ENCODE peak calls at places on chromosomes 12 and 14, in six cellular contexts. B, G, X, D, M and N are unnamed samples. For H3K4me1, the result is how much of the 10 kb centered on the place peaks cover.

GRCh38 chr12:12294215-12295005 is 27.6 kb upstream of the LRP6 start:
- DNase-seq in B (no peak), G (peak), X (no peak), D (no peak), M (no peak), N (no peak)

GRCh38 chr14:61875483-61875882 is 113.3 kb downstream of the SNAPC1 start:
- DNase-seq in B (no peak), G (no peak), X (no peak), D (no peak), M (no peak), N (no peak)

GRCh38 chr12:68319988-68320623 is 12.1 kb downstream of the MDM1 start:
- DNase-seq in B (no peak), G (no peak), X (peak), D (no peak), M (no peak), N (no peak)

GRCh38 chr12:54227376-54227775 is 38.6 kb upstream of the SMUG1 start:
- DNase-seq in B (no peak), G (no peak), X (no peak), D (no peak), M (no peak), N (no peak)

GRCh38 chr12:103852498-103852992 is 11.5 kb upstream of the NT5DC3 start:
- DNase-seq in B (no peak), G (no peak), X (no peak), D (peak), M (no peak), N (no peak)

GRCh38 chr12:116133149-116133548 is 144.3 kb downstream of the MED13L start:
- DNase-seq in B (no peak), G (no peak), X (no peak), D (peak), M (no peak), N (no peak)

GRCh38 chr12:39505025-39505424 is 62.1 kb upstream of the KIF21A start:
- DNase-seq in B (no peak), G (no peak), X (no peak), D (no peak), M (no peak), N (no peak)

GRCh38 chr12:62724947-62725447 is 210.0 kb downstream of the PPM1H start:
- DNase-seq in B (no peak), G (no peak), X (peak), D (peak), M (peak), N (peak)

GRCh38 chr12:102069707-102070106 is 7.9 kb upstream of the WASHC3 start:
- DNase-seq in B (no peak), G (no peak), X (no peak), D (no peak), M (no peak), N (no peak)

GRCh38 chr14:99261916-99262787 is 9.8 kb downstream of the BCL11B start:
- DNase-seq in B (peak), G (no peak), X (peak), D (no peak), M (no peak), N (no peak)

DNA sequence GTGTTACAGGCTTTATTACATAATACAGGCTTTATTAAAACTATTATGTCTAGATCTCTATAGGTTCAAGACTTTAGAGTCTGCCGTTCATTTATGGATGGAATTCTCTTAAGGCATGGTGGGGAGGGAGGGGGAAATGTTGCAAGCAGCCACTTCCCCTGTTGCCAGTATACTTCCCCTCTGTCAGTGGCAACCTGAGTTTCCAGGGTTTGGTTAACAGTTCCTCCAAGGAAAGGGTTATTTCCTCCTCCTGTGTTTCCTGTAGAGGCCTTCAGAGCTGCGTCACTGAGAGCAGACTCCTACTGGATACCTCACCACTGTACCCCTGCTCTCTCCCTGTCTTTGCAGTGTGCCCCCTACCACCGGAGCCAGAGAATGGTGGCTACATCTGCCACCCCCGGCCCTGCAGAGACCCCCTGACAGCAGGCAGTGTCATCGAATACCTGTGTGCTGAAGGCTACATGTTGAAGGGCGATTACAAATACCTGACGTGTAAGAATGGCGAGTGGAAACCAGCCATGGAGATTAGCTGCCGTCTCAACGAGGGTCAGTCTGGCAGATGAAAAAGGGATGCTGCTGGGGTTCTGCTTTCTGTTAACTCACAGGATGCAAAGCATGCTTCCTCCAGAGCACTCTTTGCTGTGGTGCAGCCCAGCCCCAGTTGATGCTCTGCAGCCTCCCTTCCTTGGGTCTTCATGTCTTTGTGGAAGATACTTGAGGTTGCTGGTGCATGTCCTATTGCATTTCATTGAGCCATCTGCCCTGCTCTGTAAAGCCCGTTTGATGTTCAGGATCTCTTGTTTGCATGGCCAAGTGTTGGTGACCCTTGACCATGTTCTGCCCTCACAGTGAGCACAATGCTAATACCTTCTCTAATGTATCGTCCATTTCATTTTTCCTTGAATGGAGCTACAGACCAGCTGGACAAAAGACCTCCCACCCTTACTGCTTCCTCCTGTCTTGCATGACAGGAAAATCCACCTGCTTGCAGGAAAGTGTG is 63.6 kb upstream of the SRSF5 start:
- DNase-seq in B (no peak), G (no peak), X (no peak), D (peak), M (no peak), N (no peak)
- H3K4me1 ChIP-seq in B (under half), G (under half), X (under half), D (under half), M (under half), N (under half)

GRCh38 chr14:103706551-103707328 is 8.5 kb downstream of the XRCC3 start:
- DNase-seq in B (no peak), G (peak), X (no peak), D (no peak), M (no peak), N (no peak)
- H3K4me1 ChIP-seq in B (under half), G (under half), X (under half), D (under half), M (under half), N (under half)

DNA sequence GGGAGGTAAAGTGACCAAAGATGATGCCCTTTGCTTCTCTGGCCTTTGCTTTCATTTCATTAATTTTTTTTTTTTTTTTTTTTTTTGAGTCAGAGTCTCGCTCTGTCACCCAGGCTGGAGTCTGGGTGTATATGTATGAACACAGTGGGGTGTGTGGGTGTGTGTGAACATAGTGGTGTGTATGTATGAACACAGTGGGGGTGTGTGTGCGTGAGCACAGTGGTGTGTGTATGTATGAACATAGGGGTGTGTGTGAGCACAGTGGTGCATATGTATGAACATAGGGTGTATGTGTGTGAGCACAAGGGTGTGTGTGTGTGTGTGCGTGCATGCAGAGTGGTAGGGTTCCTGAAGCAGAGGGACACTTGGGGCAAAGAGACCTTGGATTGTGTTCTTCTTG is 9.6 kb downstream of the KLC1 start:
- DNase-seq in B (no peak), G (no peak), X (no peak), D (no peak), M (no peak), N (no peak)
- H3K4me1 ChIP-seq in B (under half), G (under half), X (under half), D (under half), M (under half), N (under half)

GRCh38 chr12:26683443-26683842 is 149.6 kb downstream of the ITPR2 start:
- DNase-seq in B (no peak), G (no peak), X (no peak), D (no peak), M (no peak), N (no peak)

GRCh38 chr12:26678697-26679660 is 154.0 kb downstream of the ITPR2 start:
- DNase-seq in B (no peak), G (no peak), X (no peak), D (no peak), M (no peak), N (no peak)

GRCh38 chr12:26686438-26686837 is 146.6 kb downstream of the ITPR2 start:
- DNase-seq in B (no peak), G (no peak), X (no peak), D (no peak), M (no peak), N (no peak)

DNA sequence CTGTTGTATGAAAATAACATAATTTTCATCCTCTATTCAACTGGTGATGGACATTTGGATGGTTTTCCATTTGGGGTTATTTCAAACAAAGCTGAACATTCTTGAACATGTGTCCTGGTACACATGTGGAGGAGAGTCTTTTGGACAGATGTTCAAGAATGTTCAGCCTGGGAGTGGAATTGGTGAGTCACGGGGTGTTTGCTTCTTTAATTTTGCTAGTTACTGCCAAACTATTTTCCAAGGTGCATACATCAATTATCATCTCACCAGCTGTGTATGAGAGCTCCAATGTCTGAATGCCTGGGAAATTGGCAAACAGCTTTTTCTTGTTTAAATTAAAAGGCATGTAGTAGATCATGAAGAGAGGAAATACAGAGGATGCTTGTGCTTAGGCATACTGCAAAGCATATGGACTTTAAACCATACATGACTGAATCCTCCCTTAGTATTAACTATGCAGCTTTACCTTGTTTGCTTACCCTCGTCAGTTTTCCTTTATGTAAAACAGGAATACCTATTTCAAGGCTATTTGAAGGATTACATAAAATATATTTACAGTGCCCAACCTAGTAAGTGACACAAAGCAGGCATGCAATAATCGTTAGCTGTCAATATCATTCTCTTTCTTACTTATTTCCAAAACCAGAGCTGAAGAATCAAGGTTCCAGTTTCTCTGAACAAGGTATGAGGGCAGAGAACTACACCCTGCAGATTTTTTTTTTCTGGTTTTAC is 152.1 kb downstream of the ITPR2 start:
- DNase-seq in B (no peak), G (no peak), X (no peak), D (peak), M (no peak), N (no peak)
- H3K4me1 ChIP-seq in B (under half), G (under half), X (under half), D (under half), M (under half), N (under half)